ENCODE peak calls at places on chromosomes 12 and 14, in seven cellular contexts. Y, A, K, W, B, D and Z are unnamed samples.

GRCh38 chr14:24054324-24054641 is 2.5 kb downstream of the CARMIL3 start:
- DNase-seq in Y (no peak), A (no peak), K (no peak), W (no peak), B (no peak), D (no peak), Z (no peak)

GRCh38 chr14:60922050-60922449 is 58.8 kb downstream of the TRMT5 start:
- DNase-seq in Y (no peak), A (peak; percentile 51), K (no peak), W (no peak), B (no peak), D (no peak), Z (no peak)

GRCh38 chr14:50225974-50226297 is 5.4 kb downstream of the SOS2 start:
- DNase-seq in Y (no peak), A (no peak), K (no peak), W (no peak), B (no peak), D (no peak), Z (no peak)

GRCh38 chr12:113239811-113240331 is 18.6 kb downstream of the TPCN1 start:
- DNase-seq in Y (no peak), A (no peak), K (no peak), W (no peak), B (no peak), D (no peak), Z (no peak)

GRCh38 chr12:65835256-65835655 is 11.0 kb downstream of the HMGA2 start:
- DNase-seq in Y (no peak), A (no peak), K (no peak), W (no peak), B (no peak), D (no peak), Z (no peak)

GRCh38 chr14:83874662-83875061 is 1655.3 kb upstream of the FLRT2 start:
- DNase-seq in Y (no peak), A (no peak), K (no peak), W (no peak), B (no peak), D (no peak), Z (no peak)

GRCh38 chr14:101506921-101507300 is 54.4 kb upstream of the DIO3 start:
- DNase-seq in Y (no peak), A (no peak), K (no peak), W (no peak), B (no peak), D (no peak), Z (no peak)

GRCh38 chr14:28773917-28774691 is 7.5 kb downstream of the FOXG1 start:
- DNase-seq in Y (peak; percentile 41), A (peak; percentile 77), K (no peak), W (no peak), B (no peak), D (no peak), Z (no peak)

GRCh38 chr12:128920468-128920867 is 67.2 kb downstream of the GLT1D1 start:
- DNase-seq in Y (no peak), A (no peak), K (no peak), W (no peak), B (no peak), D (no peak), Z (no peak)

GRCh38 chr12:106754331-106754730 is 20.2 kb upstream of the RIC8B start:
- DNase-seq in Y (no peak), A (no peak), K (no peak), W (no peak), B (no peak), D (no peak), Z (no peak)

GRCh38 chr14:26992403-26993115 is 394.7 kb upstream of the NOVA1 start:
- DNase-seq in Y (no peak), A (no peak), K (no peak), W (no peak), B (no peak), D (no peak), Z (no peak)

GRCh38 chr12:3158851-3159465 is 81.8 kb downstream of the TSPAN9 start:
- DNase-seq in Y (no peak), A (peak; percentile 17), K (no peak), W (no peak), B (no peak), D (no peak), Z (no peak)